ENCODE peak calls at places on chromosomes 3 and 15, in four cellular contexts. O, G, W and I are unnamed samples. For H3K4me1, the result is how much of the 10 kb centered on the place peaks cover.

GRCh38 chr3:134364061-134364935 is 9.9 kb downstream of the AMOTL2 start:
- DNase-seq in O (peak), G (peak), W (peak), I (peak)

GRCh38 chr15:52912172-52912571 is 122.0 kb upstream of the ONECUT1 start:
- DNase-seq in G (no peak), W (no peak), O (peak), I (no peak)

GRCh38 chr3:120047686-120048085 is 46.6 kb downstream of the GSK3B start:
- DNase-seq in G (no peak), W (no peak), O (no peak), I (no peak)

GRCh38 chr15:26051771-26052685 is 188.9 kb upstream of the ATP10A start:
- DNase-seq in O (peak), G (no peak), W (peak), I (no peak)

GRCh38 chr3:126474498-126475410 is 937 bp downstream of the ZXDC start:
- DNase-seq in O (peak), W (peak), G (no peak), I (peak)

GRCh38 chr15:66925721-66926120 is 139.7 kb upstream of the SMAD3 start:
- DNase-seq in G (no peak), O (no peak), W (no peak), I (no peak)

GRCh38 chr3:5022966-5023776 is 43.9 kb downstream of the BHLHE40 start:
- DNase-seq in W (no peak), G (peak), O (peak), I (no peak)

GRCh38 chr15:31300208-31300661 is 26.4 kb upstream of the KLF13 start:
- DNase-seq in O (no peak), G (no peak), W (no peak), I (no peak)

GRCh38 chr3:105679951-105680350 is 188.9 kb downstream of the CBLB start:
- DNase-seq in O (no peak), G (no peak), W (no peak), I (no peak)

GRCh38 chr3:3686907-3687648 is 112.2 kb upstream of the LRRN1 start:
- DNase-seq in O (no peak), W (no peak), G (no peak), I (no peak)

GRCh38 chr3:160210799-160211221 is 14.4 kb upstream of the C3orf80 start:
- DNase-seq in G (no peak), W (no peak), O (peak), I (no peak)

GRCh38 chr15:39591141-39591895 is 10.4 kb downstream of the THBS1 start:
- DNase-seq in O (peak), W (no peak), G (no peak), I (no peak)

GRCh38 chr15:80654299-80654698 is 40.8 kb upstream of the ABHD17C start:
- DNase-seq in O (no peak), G (no peak), W (no peak), I (no peak)

GRCh38 chr3:172608575-172608974 is 85.3 kb upstream of the TNFSF10 start:
- DNase-seq in W (no peak), O (no peak), G (no peak), I (no peak)

GRCh38 chr15:70789213-70789612 is 25.9 kb upstream of the UACA start:
- DNase-seq in G (no peak), W (no peak), O (peak), I (no peak)

GRCh38 chr15:25846377-25846776 is 16.8 kb downstream of the ATP10A start:
- DNase-seq in O (no peak), G (no peak), W (no peak), I (no peak)

GRCh38 chr3:197195326-197195725 is 103.1 kb downstream of the DLG1 start:
- DNase-seq in G (no peak), W (no peak), O (no peak), I (no peak)

GRCh38 chr3:45104715-45105711 is 41.2 kb downstream of the CDCP1 start:
- DNase-seq in G (no peak), W (no peak), O (peak), I (no peak)

GRCh38 chr3:40843851-40844548 is 319.2 kb downstream of the ZNF621 start:
- DNase-seq in O (peak), G (no peak), W (no peak), I (no peak)

GRCh38 chr3:195553268-195553667 is 10.1 kb upstream of the PPP1R2 start:
- DNase-seq in O (no peak), G (no peak), W (no peak), I (no peak)
- H3K4me1 ChIP-seq in O (under half), G (under half), W (under half), I (under half)

DNA sequence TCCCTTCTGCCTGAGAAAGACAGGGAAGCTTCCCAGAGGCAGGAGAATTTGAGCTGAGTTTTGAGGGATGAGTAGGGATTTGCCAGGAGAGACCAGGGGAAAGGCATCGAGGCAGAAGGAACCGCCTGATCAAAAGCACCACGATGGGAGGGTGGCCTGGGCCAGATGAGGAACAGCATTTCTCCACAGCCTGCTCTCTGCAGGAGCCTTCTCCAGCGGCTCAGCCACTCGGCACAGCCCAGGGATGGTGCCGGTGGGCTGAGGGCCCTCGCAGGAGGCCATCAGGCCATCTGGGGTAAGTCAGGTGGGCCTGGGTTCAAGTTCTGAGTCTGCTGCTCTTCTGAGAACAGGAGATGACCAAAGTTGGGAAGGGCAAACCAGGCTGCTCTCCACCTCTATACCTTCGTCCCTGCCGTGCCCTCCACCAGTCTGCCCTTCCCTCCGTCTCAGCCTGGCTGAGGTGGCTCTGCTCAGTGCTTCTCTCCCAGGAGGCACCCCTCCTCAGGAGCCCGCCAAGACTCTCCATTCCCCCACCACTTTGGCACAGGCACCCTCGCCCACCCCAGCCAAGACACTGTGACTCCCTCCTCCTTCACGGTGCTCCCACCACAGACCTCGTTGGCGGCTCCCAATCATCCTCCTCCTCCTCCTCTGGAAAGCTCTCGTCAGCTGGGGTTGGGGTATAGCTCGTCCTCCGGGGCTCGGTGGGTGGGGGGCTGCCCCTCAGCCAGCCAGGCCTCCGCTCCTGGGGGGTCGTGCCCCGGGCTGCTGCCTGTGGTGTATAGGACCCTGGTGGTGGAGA is 34.9 kb downstream of the GRIP2 start:
- DNase-seq in W (no peak), O (no peak), G (no peak), I (no peak)
- H3K4me3 ChIP-seq in W (no peak), O (no peak), G (no peak), I (no peak)

GRCh38 chr3:51677358-51677757 is 6.3 kb downstream of the TEX264 start:
- DNase-seq in O (no peak), G (no peak), W (no peak), I (no peak)
- H3K4me1 ChIP-seq in O (under half), G (under half), W (under half), I (under half)

GRCh38 chr3:58051196-58051595 is 43.0 kb downstream of the FLNB start:
- DNase-seq in W (no peak), O (peak), G (no peak), I (no peak)
- H3K4me3 ChIP-seq in W (no peak), O (peak), G (no peak), I (no peak)